ENCODE peak calls at places on chromosomes 11 and 22, in ten cellular contexts. I, N, Q, F, J, O, G, E, C and H are unnamed samples. For H3K4me1, the result is how much of the 10 kb centered on the place peaks cover.

GRCh38 chr22:28108851-28109250 is 189.8 kb upstream of the PITPNB start:
- DNase-seq in I (no peak), N (no peak), Q (no peak), F (no peak), J (no peak), O (no peak), G (no peak), E (no peak), C (no peak), H (no peak)

GRCh38 chr11:94768602-94769511 is 701 bp downstream of the AMOTL1 start:
- DNase-seq in I (peak), N (peak), Q (peak), F (peak), J (peak), O (peak), G (peak), E (peak), C (peak), H (peak)

GRCh38 chr11:22467248-22467647 is 129.1 kb downstream of the SLC17A6 start:
- DNase-seq in I (no peak), N (no peak), Q (no peak), F (no peak), J (no peak), O (no peak), G (no peak), E (no peak), C (no peak), H (no peak)

GRCh38 chr11:43737194-43737575 is 56.6 kb downstream of the HSD17B12 start:
- DNase-seq in I (no peak), N (no peak), Q (no peak), F (no peak), J (no peak), O (no peak), G (no peak), E (no peak), C (no peak), H (no peak)

GRCh38 chr11:623999-624704 is 603 bp downstream of the CDHR5 start:
- DNase-seq in I (no peak), N (no peak), Q (peak), F (no peak), J (no peak), O (no peak), G (no peak), E (no peak), C (no peak), H (peak)

GRCh38 chr22:21791635-21792625 is 56.3 kb upstream of the YPEL1 start:
- DNase-seq in I (no peak), N (no peak), Q (no peak), F (no peak), J (no peak), O (no peak), G (no peak), E (no peak), C (no peak), H (no peak)

GRCh38 chr11:66124564-66124963 is 54.5 kb downstream of the PACS1 start:
- DNase-seq in I (no peak), N (no peak), Q (no peak), F (no peak), J (no peak), O (peak), G (no peak), E (no peak), C (no peak), H (no peak)

GRCh38 chr11:133793271-133793848 is 52.0 kb downstream of the SPATA19 start:
- DNase-seq in I (no peak), N (no peak), Q (no peak), F (no peak), J (no peak), O (no peak), G (no peak), E (no peak), C (no peak), H (no peak)

GRCh38 chr11:6413791-6414231 is 5.1 kb downstream of the APBB1 start:
- DNase-seq in I (no peak), N (no peak), Q (no peak), F (no peak), J (no peak), O (no peak), G (peak), E (no peak), C (no peak), H (no peak)

GRCh38 chr22:48338793-48339705 is 1488.6 kb downstream of the BRD1 start:
- DNase-seq in I (no peak), N (no peak), Q (peak), F (no peak), J (no peak), O (no peak), G (no peak), E (no peak), C (no peak), H (peak)

GRCh38 chr11:19905280-19905853 is 192.7 kb downstream of the NAV2 start:
- DNase-seq in I (no peak), N (no peak), Q (no peak), F (no peak), J (no peak), O (peak), G (peak), E (no peak), C (peak), H (no peak)

GRCh38 chr11:114307524-114308203 is 11.5 kb downstream of the NNMT start:
- DNase-seq in I (peak), N (no peak), Q (no peak), F (no peak), J (peak), O (peak), G (no peak), E (peak), C (no peak), H (peak)

GRCh38 chr22:29443452-29443851 is 5.1 kb downstream of the RFPL1 start:
- DNase-seq in I (no peak), N (no peak), Q (no peak), F (no peak), J (no peak), O (peak), G (no peak), E (no peak), C (no peak), H (no peak)

GRCh38 chr11:34745209-34745608 is 124.3 kb downstream of the EHF start:
- DNase-seq in I (no peak), N (no peak), Q (no peak), F (no peak), J (no peak), O (no peak), G (peak), E (no peak), C (no peak), H (no peak)

GRCh38 chr11:78218707-78219492 is 30.2 kb downstream of the USP35 start:
- DNase-seq in I (peak), N (no peak), Q (peak), F (peak), J (no peak), O (no peak), G (no peak), E (no peak), C (no peak), H (no peak)

GRCh38 chr11:61893981-61894380 is 2.6 kb upstream of the FADS3 start:
- DNase-seq in I (no peak), N (no peak), Q (no peak), F (no peak), J (no peak), O (peak), G (no peak), E (no peak), C (no peak), H (no peak)

GRCh38 chr11:71418643-71419042 is 29.6 kb downstream of the DHCR7 start:
- DNase-seq in I (no peak), N (no peak), Q (no peak), F (no peak), J (no peak), O (no peak), G (no peak), E (no peak), C (no peak), H (no peak)

GRCh38 chr11:94525933-94526332 is 13.7 kb downstream of the C11orf97 start:
- DNase-seq in I (peak), N (no peak), Q (peak), F (no peak), J (peak), O (peak), G (peak), E (peak), C (no peak), H (peak)

GRCh38 chr11:6440906-6441358 is at the start of gene HPX:
- DNase-seq in I (no peak), N (no peak), Q (no peak), F (no peak), J (no peak), O (no peak), G (no peak), E (no peak), C (no peak), H (no peak)

GRCh38 chr11:1772270-1773130 is 8.8 kb upstream of the CTSD start:
- DNase-seq in I (no peak), N (no peak), Q (peak), F (peak), J (no peak), O (peak), G (no peak), E (peak), C (no peak), H (peak)

GRCh38 chr11:117502285-117502856 is 174.7 kb downstream of the CEP164 start:
- DNase-seq in I (no peak), N (no peak), Q (no peak), F (no peak), J (no peak), O (no peak), G (no peak), E (no peak), C (no peak), H (no peak)

GRCh38 chr22:33539202-33539901 is 380.9 kb downstream of the LARGE1 start:
- DNase-seq in I (no peak), N (no peak), Q (no peak), F (no peak), J (no peak), O (no peak), G (no peak), E (no peak), C (no peak), H (no peak)

GRCh38 chr11:95790933-95791247 is 592 bp downstream of the CEP57 start:
- DNase-seq in I (peak), N (peak), Q (no peak), F (peak), J (peak), O (no peak), G (peak), E (peak), C (peak), H (peak)

GRCh38 chr11:72864692-72865655 is 50.8 kb downstream of the ATG16L2 start:
- DNase-seq in I (peak), N (no peak), Q (no peak), F (no peak), J (peak), O (no peak), G (no peak), E (no peak), C (peak), H (no peak)

GRCh38 chr22:40031766-40032470 is 37.2 kb downstream of the FAM83F start:
- DNase-seq in I (no peak), N (no peak), Q (peak), F (no peak), J (no peak), O (no peak), G (no peak), E (no peak), C (no peak), H (no peak)
- H3K4me1 ChIP-seq in I (under half), N (under half), Q (under half), F (under half), J (under half), O (under half), G (under half), E (under half), C (under half), H (under half)

GRCh38 chr22:25750569-25751173 is 8.7 kb downstream of the MYO18B start:
- DNase-seq in I (no peak), N (no peak), Q (no peak), F (no peak), J (no peak), O (no peak), G (no peak), E (no peak), C (no peak), H (no peak)
- H3K27ac ChIP-seq in I (no peak), N (no peak), Q (no peak), F (no peak), J (peak), O (no peak), G (peak), E (no peak), C (no peak), H (no peak)

GRCh38 chr11:126140932-126141291 is 70.5 kb downstream of the RPUSD4 start:
- DNase-seq in I (peak), N (no peak), Q (peak), F (no peak), J (peak), O (peak), G (no peak), E (no peak), C (peak), H (no peak)
- H3K4me1 ChIP-seq in I (under half), N (under half), Q (under half), F (under half), J (half or more), O (under half), G (under half), E (under half), C (under half), H (under half)

GRCh38 chr22:19523240-19524169 is 705 bp downstream of the CLDN5 start:
- DNase-seq in I (no peak), N (no peak), Q (peak), F (peak), J (no peak), O (peak), G (peak), E (no peak), C (peak), H (no peak)

GRCh38 chr22:19522190-19522880 is 1.9 kb downstream of the CLDN5 start:
- DNase-seq in I (no peak), N (no peak), Q (no peak), F (peak), J (peak), O (no peak), G (no peak), E (no peak), C (peak), H (no peak)

GRCh38 chr22:19520566-19521305 is 3.5 kb downstream of the CLDN5 start:
- DNase-seq in I (no peak), N (no peak), Q (no peak), F (no peak), J (no peak), O (no peak), G (no peak), E (peak), C (no peak), H (no peak)

GRCh38 chr22:19524170-19525115 is at the start of gene CLDN5:
- DNase-seq in I (peak), N (no peak), Q (peak), F (peak), J (peak), O (no peak), G (peak), E (no peak), C (peak), H (no peak)

DNA sequence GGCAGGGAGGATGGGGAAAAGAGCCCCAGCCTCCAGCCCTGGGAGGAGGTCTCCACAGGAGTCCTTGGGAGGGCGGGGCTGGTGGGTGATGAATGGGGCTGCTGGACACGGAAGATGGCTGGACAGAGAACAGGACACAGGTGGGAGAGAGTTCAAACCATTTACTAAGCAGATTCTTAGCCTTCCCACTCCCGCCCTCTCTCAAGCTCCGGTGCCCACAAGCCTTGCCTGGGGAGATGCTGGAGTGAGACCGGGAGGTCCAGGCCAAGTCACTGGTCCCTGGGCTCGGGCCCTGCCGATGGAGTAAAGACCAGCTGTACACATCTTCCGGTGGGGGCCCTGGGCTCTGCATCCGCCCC is 1.4 kb downstream of the CLDN5 start:
- DNase-seq in I (no peak), N (no peak), Q (no peak), F (no peak), J (no peak), O (no peak), G (no peak), E (no peak), C (no peak), H (no peak)
- H3K27ac ChIP-seq in I (peak), N (no peak), Q (peak), F (no peak), J (peak), O (no peak), G (no peak), E (peak), C (no peak), H (no peak)

GRCh38 chr11:121461843-121462242 is 9.1 kb upstream of the SORL1-AS1 start:
- DNase-seq in I (no peak), N (no peak), Q (no peak), F (no peak), J (no peak), O (no peak), G (no peak), E (no peak), C (no peak), H (no peak)

GRCh38 chr11:121466063-121466794 is 13.5 kb upstream of the SORL1-AS1 start:
- DNase-seq in I (peak), N (no peak), Q (no peak), F (peak), J (peak), O (no peak), G (peak), E (peak), C (peak), H (peak)

GRCh38 chr11:121465709-121466062 is 12.9 kb upstream of the SORL1-AS1 start:
- DNase-seq in I (no peak), N (no peak), Q (no peak), F (no peak), J (no peak), O (no peak), G (no peak), E (no peak), C (no peak), H (no peak)

GRCh38 chr11:121463689-121464335 is 11.0 kb upstream of the SORL1-AS1 start:
- DNase-seq in I (no peak), N (no peak), Q (no peak), F (no peak), J (no peak), O (no peak), G (no peak), E (no peak), C (no peak), H (no peak)

GRCh38 chr11:121464352-121464946 is 11.7 kb upstream of the SORL1-AS1 start:
- DNase-seq in I (peak), N (no peak), Q (peak), F (peak), J (peak), O (peak), G (peak), E (no peak), C (peak), H (peak)
- H3K4me1 ChIP-seq in I (under half), N (under half), Q (half or more), F (under half), J (under half), O (under half), G (under half), E (under half), C (under half), H (under half)

GRCh38 chr11:40288212-40288803 is 1171.1 kb downstream of the LRRC4C start:
- DNase-seq in I (no peak), N (no peak), Q (no peak), F (no peak), J (no peak), O (no peak), G (no peak), E (no peak), C (no peak), H (no peak)
- H3K27ac ChIP-seq in I (no peak), N (no peak), Q (no peak), F (no peak), J (no peak), O (no peak), G (no peak), E (no peak), C (no peak), H (no peak)